ENCODE peak calls at places on chromosomes 1 and 21, in ten cellular contexts. R is fibroblast of mammary gland; K is COR-L47; X is AG09309; F is activated CD8-positive, alpha-beta memory T cell treated with anti-CD3 and anti-CD28 coated beads for 48 hours; L is hypothalamus; T is astrocyte of the hippocampus; N is NCI-H748 treated with DMSO at 0.1 percent for 48 hours; Z is skeletal muscle cell; J is AG04450. W is an unnamed sample.

GRCh38 chr1:164914208-164914607 is 355.2 kb downstream of the PBX1 start:
- DNase-seq in F (no peak), N (no peak), R (peak), T (peak), Z (no peak), L (no peak), X (peak), K (peak), J (peak), W (no peak)

GRCh38 chr21:44331650-44332306 is 7.4 kb downstream of the CFAP410 start:
- DNase-seq in J (no peak), K (no peak), T (no peak), L (no peak), N (no peak), X (no peak), F (no peak), R (peak), Z (peak), W (no peak)

GRCh38 chr1:3955196-3955772 is 55.2 kb upstream of the C1orf174 start:
- DNase-seq in R (no peak), T (no peak), F (no peak), N (no peak), J (no peak), L (no peak), X (no peak), Z (no peak), K (no peak), W (no peak)

GRCh38 chr1:233718057-233718456 is 104.2 kb downstream of the KCNK1 start:
- DNase-seq in J (no peak), T (no peak), L (no peak), K (no peak), N (no peak), Z (no peak), R (no peak), F (no peak), X (no peak), W (no peak)

GRCh38 chr1:182255494-182255893 is 136.1 kb downstream of the GLUL start:
- DNase-seq in N (no peak), K (no peak), T (no peak), L (no peak), R (no peak), Z (no peak), F (no peak), J (no peak), X (no peak), W (no peak)

GRCh38 chr21:27371688-27372331 is 404.9 kb upstream of the ADAMTS5 start:
- DNase-seq in R (no peak), T (peak), L (no peak), K (no peak), F (no peak), Z (no peak), X (no peak), J (no peak), N (no peak), W (no peak)

GRCh38 chr1:109395602-109396512 is 1.9 kb downstream of the SORT1 start:
- DNase-seq in J (peak), L (no peak), F (no peak), Z (no peak), T (peak), N (no peak), R (no peak), K (no peak), X (no peak), W (no peak)

GRCh38 chr1:218711884-218712674 is 366.9 kb downstream of the TGFB2 start:
- DNase-seq in J (no peak), N (no peak), L (no peak), T (no peak), Z (peak), K (no peak), X (no peak), R (peak), F (no peak), W (peak)

GRCh38 chr1:59375321-59376220 is 78.7 kb downstream of the FGGY start:
- DNase-seq in X (peak), Z (peak), N (no peak), F (no peak), R (peak), T (peak), J (peak), K (no peak), L (no peak), W (peak)

GRCh38 chr1:199064971-199065370 is 426.1 kb downstream of the PTPRC start:
- DNase-seq in L (no peak), N (no peak), K (no peak), T (no peak), R (no peak), X (no peak), Z (no peak), F (no peak), J (no peak), W (peak)

GRCh38 chr1:89644119-89644814 is 11.3 kb downstream of the LRRC8C start:
- DNase-seq in T (no peak), L (no peak), F (no peak), K (no peak), Z (no peak), R (no peak), J (no peak), X (no peak), N (no peak), W (peak)

GRCh38 chr1:59220356-59220755 is 76.5 kb upstream of the FGGY start:
- DNase-seq in K (no peak), F (no peak), J (no peak), R (no peak), T (peak), Z (no peak), X (no peak), N (no peak), L (no peak), W (no peak)

GRCh38 chr1:58885998-58886397 is 102.2 kb upstream of the JUN start:
- DNase-seq in K (no peak), L (no peak), T (peak), R (peak), F (no peak), Z (no peak), N (no peak), J (no peak), X (no peak), W (no peak)

GRCh38 chr1:28058971-28059878 is 29.2 kb downstream of the EYA3 start:
- DNase-seq in R (no peak), T (no peak), F (no peak), K (no peak), Z (no peak), L (no peak), N (no peak), X (no peak), J (no peak), W (no peak)

GRCh38 chr1:46646331-46646730 is 21.8 kb downstream of the ATPAF1 start:
- DNase-seq in J (no peak), L (no peak), R (no peak), X (no peak), T (no peak), N (no peak), F (no peak), K (no peak), Z (no peak), W (no peak)

GRCh38 chr1:162566870-162567269 is 5.3 kb downstream of the UAP1 start:
- DNase-seq in T (no peak), Z (no peak), L (no peak), K (no peak), X (no peak), J (no peak), F (no peak), R (no peak), N (no peak), W (no peak)

GRCh38 chr1:89356658-89357400 is 7.0 kb upstream of the GBP6 start:
- DNase-seq in J (no peak), L (no peak), N (peak), K (no peak), F (no peak), T (peak), Z (peak), X (peak), R (peak), W (no peak)

GRCh38 chr1:169113613-169114119 is 7.2 kb downstream of the ATP1B1 start:
- DNase-seq in N (no peak), K (no peak), Z (peak), F (no peak), J (peak), R (peak), T (peak), X (peak), L (no peak), W (peak)

GRCh38 chr1:111621050-111621449 is 1.5 kb downstream of the RAP1A start:
- DNase-seq in L (no peak), R (peak), Z (no peak), K (no peak), T (no peak), F (no peak), X (no peak), N (no peak), J (no peak), W (no peak)

GRCh38 chr1:85576256-85576641 is 4.3 kb upstream of the CCN1 start:
- DNase-seq in F (no peak), X (peak), R (no peak), J (no peak), T (no peak), Z (no peak), K (no peak), L (no peak), N (no peak), W (no peak)

GRCh38 chr1:115114308-115114707 is 25.0 kb upstream of the TSPAN2 start:
- DNase-seq in T (peak), X (no peak), Z (no peak), F (no peak), R (no peak), J (no peak), L (no peak), K (peak), N (no peak), W (no peak)

GRCh38 chr21:31132574-31133242 is 94.4 kb upstream of the KRTAP19-8 start:
- DNase-seq in F (no peak), T (peak), R (peak), L (no peak), N (no peak), Z (no peak), J (no peak), X (no peak), K (no peak), W (no peak)

GRCh38 chr1:200354243-200354642 is 55.6 kb downstream of the ZNF281 start:
- DNase-seq in J (no peak), K (no peak), R (peak), N (no peak), T (no peak), L (no peak), Z (no peak), F (no peak), X (no peak), W (no peak)

GRCh38 chr1:214019499-214019898 is 31.7 kb downstream of the PROX1 start:
- DNase-seq in L (no peak), F (no peak), T (no peak), N (no peak), K (peak), Z (no peak), J (no peak), X (no peak), R (no peak), W (no peak)

GRCh38 chr1:183164350-183164749 is 21.7 kb upstream of the LAMC2 start:
- DNase-seq in L (no peak), F (no peak), J (no peak), X (no peak), N (no peak), T (peak), Z (no peak), R (peak), K (no peak), W (no peak)

GRCh38 chr1:58251415-58252073 is 295.0 kb downstream of the OMA1 start:
- DNase-seq in T (peak), Z (no peak), N (no peak), J (no peak), L (no peak), X (no peak), K (peak), R (peak), F (no peak), W (peak)

GRCh38 chr1:14599173-14599754 is 779 bp downstream of the KAZN start:
- DNase-seq in K (no peak), X (no peak), L (no peak), T (peak), R (no peak), N (no peak), J (no peak), Z (no peak), F (no peak), W (no peak)

GRCh38 chr1:24321712-24322635 is 2.8 kb downstream of the GRHL3 start:
- DNase-seq in T (peak), F (peak), X (no peak), Z (no peak), J (peak), N (no peak), K (peak), L (no peak), R (peak), W (no peak)

GRCh38 chr1:224524679-224525078 is 90.1 kb upstream of the WDR26 start:
- DNase-seq in X (no peak), K (no peak), R (peak), J (no peak), N (no peak), Z (no peak), F (no peak), L (no peak), T (peak), W (no peak)

GRCh38 chr1:113976609-113977278 is 2.5 kb upstream of the OLFML3 start:
- DNase-seq in L (no peak), K (no peak), T (peak), N (no peak), R (peak), X (no peak), F (no peak), Z (peak), J (no peak), W (peak)

GRCh38 chr1:117541585-117541984 is 64.3 kb upstream of the TENT5C start:
- DNase-seq in N (no peak), T (no peak), J (no peak), X (no peak), F (no peak), Z (no peak), R (no peak), K (no peak), L (no peak), W (no peak)

GRCh38 chr1:84947536-84948410 is 49.1 kb downstream of the MCOLN2 start:
- DNase-seq in K (no peak), L (no peak), R (no peak), X (no peak), J (no peak), T (no peak), Z (no peak), N (no peak), F (no peak), W (no peak)

GRCh38 chr1:92030701-92031107 is 919 bp downstream of the EPHX4 start:
- DNase-seq in X (no peak), K (no peak), F (no peak), L (no peak), Z (no peak), R (no peak), J (no peak), N (no peak), T (peak), W (peak)

GRCh38 chr1:29297476-29297875 is 61.2 kb downstream of the PTPRU start:
- DNase-seq in X (no peak), T (no peak), J (no peak), F (no peak), R (no peak), L (no peak), K (no peak), Z (no peak), N (no peak), W (no peak)

GRCh38 chr1:55560246-55560645 is 345.1 kb upstream of the USP24 start:
- DNase-seq in R (no peak), K (no peak), F (no peak), X (no peak), N (no peak), J (no peak), Z (no peak), T (no peak), L (no peak), W (no peak)

GRCh38 chr1:247105966-247106365 is 1.8 kb upstream of the ZNF669 start:
- DNase-seq in R (no peak), Z (no peak), T (no peak), X (no peak), L (no peak), N (no peak), K (no peak), F (no peak), J (no peak), W (no peak)

GRCh38 chr21:35102488-35103407 is 53.6 kb upstream of the RUNX1 start:
- DNase-seq in L (peak), R (no peak), T (no peak), X (no peak), F (no peak), Z (no peak), N (no peak), K (no peak), J (no peak), W (no peak)